ENCODE peak calls at places on chromosomes 1 and 21, in eight cellular contexts. T, X, H, Q, O, L, B and P are unnamed samples.

GRCh38 chr1:205633421-205633976 is 1.7 kb upstream of the ELK4 start:
- DNase-seq in B (no peak), X (no peak), O (no peak), T (peak; percentile 85), H (no peak), Q (no peak), L (no peak), P (no peak)

GRCh38 chr1:29584816-29585600 is 348.7 kb downstream of the PTPRU start:
- DNase-seq in T (no peak), X (no peak), Q (no peak), L (no peak), O (no peak), B (no peak), H (no peak), P (peak; percentile 64)

GRCh38 chr1:185376840-185377635 is 60.0 kb upstream of the IVNS1ABP start:
- DNase-seq in O (peak; percentile 26), H (no peak), T (peak; percentile 76), Q (no peak), B (no peak), L (peak; percentile 31), X (no peak), P (no peak)

GRCh38 chr21:45255381-45256020 is 32.2 kb downstream of the POFUT2 start:
- DNase-seq in X (no peak), H (no peak), T (no peak), B (peak; percentile 12), Q (no peak), L (no peak), O (no peak), P (no peak)

GRCh38 chr1:198556969-198557368 is 16.5 kb upstream of the ATP6V1G3 start:
- DNase-seq in T (no peak), B (no peak), L (peak; percentile 55), H (peak; percentile 25), X (no peak), Q (peak; percentile 5), O (peak; percentile 24), P (no peak)

GRCh38 chr1:167455786-167456446 is 62.4 kb downstream of the CD247 start:
- DNase-seq in L (no peak), X (no peak), T (no peak), Q (peak; percentile 55), O (peak; percentile 42), B (peak; percentile 30), H (peak; percentile 49), P (no peak)

GRCh38 chr1:41712687-41713086 is 206.0 kb downstream of the HIVEP3 start:
- DNase-seq in B (no peak), T (no peak), H (peak; percentile 62), L (no peak), X (no peak), Q (peak; percentile 88), O (peak; percentile 41), P (no peak)

GRCh38 chr1:173269490-173270230 is 62.5 kb upstream of the TNFSF4 start:
- DNase-seq in X (no peak), B (no peak), O (no peak), Q (no peak), L (no peak), T (peak; percentile 89), H (no peak), P (no peak)

GRCh38 chr1:69888657-69889056 is 316.7 kb downstream of the LRRC40 start:
- DNase-seq in X (no peak), B (no peak), T (no peak), L (no peak), H (no peak), Q (no peak), O (no peak), P (no peak)

GRCh38 chr1:7555391-7556185 is 215.5 kb upstream of the VAMP3 start:
- DNase-seq in B (no peak), L (no peak), H (no peak), X (no peak), Q (no peak), O (no peak), T (no peak), P (no peak)

GRCh38 chr1:170204121-170204520 is 58.4 kb downstream of the NTMT2 start:
- DNase-seq in L (no peak), X (no peak), Q (no peak), H (no peak), O (no peak), B (no peak), T (no peak), P (no peak)

GRCh38 chr21:42425603-42425985 is 21.9 kb downstream of the UBASH3A start:
- DNase-seq in X (no peak), L (no peak), B (no peak), O (no peak), Q (no peak), H (no peak), T (no peak), P (no peak)

GRCh38 chr1:65467536-65467935 is 47.1 kb downstream of the LEPR start:
- DNase-seq in T (peak; percentile 58), H (no peak), X (no peak), B (no peak), L (no peak), O (no peak), Q (no peak), P (no peak)

GRCh38 chr1:187275985-187276580 is 447.3 kb downstream of the PLA2G4A start:
- DNase-seq in X (no peak), O (no peak), H (no peak), L (no peak), B (no peak), Q (no peak), T (no peak), P (no peak)

GRCh38 chr1:81812712-81813111 is 12.0 kb downstream of the ADGRL2 start:
- DNase-seq in Q (no peak), T (peak; percentile 8), L (no peak), O (no peak), B (no peak), X (no peak), H (no peak), P (no peak)

GRCh38 chr21:30818837-30819236 is 5.8 kb upstream of the KRTAP8-1 start:
- DNase-seq in X (no peak), T (no peak), O (no peak), Q (no peak), B (no peak), H (no peak), L (no peak), P (no peak)

GRCh38 chr21:26057488-26058170 is 112.9 kb downstream of the APP start:
- DNase-seq in B (no peak), O (no peak), T (no peak), L (no peak), H (no peak), Q (no peak), X (no peak), P (no peak)

GRCh38 chr1:12616709-12617373 is 1.2 kb downstream of the DHRS3 start:
- DNase-seq in L (no peak), H (peak; percentile 43), B (no peak), T (no peak), O (peak; percentile 40), X (no peak), Q (peak; percentile 50), P (no peak)

GRCh38 chr1:12618661-12619395 is 818 bp upstream of the DHRS3 start:
- DNase-seq in B (peak; percentile 72), H (peak; percentile 56), T (peak; percentile 83), Q (peak; percentile 51), O (peak; percentile 85), L (peak; percentile 66), X (peak; percentile 78), P (peak; percentile 97)

GRCh38 chr1:12617511-12617900 is 504 bp downstream of the DHRS3 start:
- DNase-seq in L (no peak), Q (peak; percentile 51), X (no peak), O (no peak), T (no peak), H (no peak), B (no peak), P (no peak)

GRCh38 chr1:12619396-12620141 is 1.6 kb upstream of the DHRS3 start:
- DNase-seq in Q (peak; percentile 92), L (peak; percentile 93), O (peak; percentile 89), B (peak; percentile 87), T (peak; percentile 87), H (peak; percentile 93), X (peak; percentile 90), P (no peak)

GRCh38 chr1:12617901-12618660 is at the start of gene DHRS3:
- DNase-seq in T (peak; percentile 75), O (peak; percentile 85), L (peak; percentile 65), B (peak; percentile 76), H (peak; percentile 80), X (peak; percentile 68), Q (peak; percentile 88), P (no peak)
- H3K27ac ChIP-seq in T (peak within 1 kb of the TSS; percentile 87), O (peak within 1 kb of the TSS; percentile 95), L (peak within 1 kb of the TSS; percentile 98), B (peak within 1 kb of the TSS; percentile 88), H (peak within 1 kb of the TSS; percentile 84), X (peak within 1 kb of the TSS; percentile 93), Q (peak within 1 kb of the TSS; percentile 99), P (peak within 1 kb of the TSS; percentile 95)

DNA sequence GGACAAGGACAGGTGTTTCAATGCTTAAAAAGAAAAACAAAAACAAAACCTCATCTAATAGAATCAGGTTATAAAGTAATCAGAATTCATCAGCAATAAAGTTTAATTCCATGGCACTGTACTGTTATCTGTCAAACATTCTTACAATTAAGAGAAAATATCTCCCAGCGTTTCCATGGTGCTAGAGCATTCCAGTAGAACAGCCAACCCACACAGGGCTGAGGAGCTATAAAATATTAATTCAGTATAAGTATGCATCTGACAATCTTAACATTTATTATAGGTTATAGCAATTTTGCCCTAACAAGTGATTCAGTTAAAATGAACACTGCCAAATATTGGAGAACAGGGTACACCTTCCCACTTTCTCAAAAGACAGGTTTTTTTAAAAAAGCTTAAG is 128.8 kb upstream of the DEPDC1 start:
- DNase-seq in X (no peak), H (no peak), Q (no peak), T (no peak), B (no peak), L (no peak), O (no peak), P (no peak)
- H3K9me3 ChIP-seq in X (no peaks in the 10 kb centered on the region), H (no peaks in the 10 kb centered on the region), Q (no peaks in the 10 kb centered on the region), T (peaks cover under 1% of the 10 kb centered on the region), B (no peaks in the 10 kb centered on the region), L (no peaks in the 10 kb centered on the region), O (no peaks in the 10 kb centered on the region), P (no peaks in the 10 kb centered on the region)

GRCh38 chr1:43453442-43454269 is at the start of gene HYI:
- DNase-seq in H (peak; percentile 89), L (peak; percentile 76), Q (peak; percentile 91), X (peak; percentile 85), O (peak; percentile 87), T (peak; percentile 86), B (peak; percentile 82), P (no peak)
- TF ChIP-seq POLR2A in H (no peak), L (no peak), Q (no peak), X (no peak), O (no peak), T (peak; percentile 55), B (no peak), P (no peak)

GRCh38 chr1:206803221-206803730 is 31.0 kb upstream of the IL10 start:
- DNase-seq in B (no peak), Q (peak; percentile 4), O (no peak), T (no peak), X (no peak), H (no peak), L (no peak), P (no peak)
- H3K27ac ChIP-seq in B (no peak overlapping the region), Q (no peak overlapping the region), O (no peak overlapping the region), T (no peak overlapping the region), X (no peak overlapping the region), H (no peak overlapping the region), L (no peak overlapping the region), P (no peak overlapping the region)